ENCODE peak calls at places on chromosomes 7 and 10, in ten cellular contexts. One of them, this sample, is unnamed.

GRCh38 chr7:17054836-17055235 is 173.1 kb upstream of the AGR3 start:
- DNase-seq in GM12865: no peak
- DNase-seq in Calu3: no peak
- DNase-seq in CD4-positive, alpha-beta T cell: no peak
- DNase-seq in H1: no peak
- DNase-seq in choroid plexus epithelial cell: no peak
- DNase-seq in foreskin fibroblast: no peak
- DNase-seq in pancreas: no peak
- DNase-seq in tibial artery: no peak
- DNase-seq in body of pancreas: no peak
- DNase-seq in this sample: no peak

GRCh38 chr10:119858063-119858462 is 14.6 kb downstream of the MCMBP start:
- DNase-seq in GM12865: no peak
- DNase-seq in Calu3: no peak
- DNase-seq in CD4-positive, alpha-beta T cell: no peak
- DNase-seq in H1: no peak
- DNase-seq in choroid plexus epithelial cell: no peak
- DNase-seq in foreskin fibroblast: no peak
- DNase-seq in pancreas: no peak
- DNase-seq in tibial artery: no peak
- DNase-seq in body of pancreas: no peak
- DNase-seq in this sample: no peak

GRCh38 chr7:128882134-128882533 is 19.5 kb downstream of the ATP6V1F start:
- DNase-seq in GM12865: no peak
- DNase-seq in Calu3: no peak
- DNase-seq in CD4-positive, alpha-beta T cell: no peak
- DNase-seq in H1: no peak
- DNase-seq in choroid plexus epithelial cell: no peak
- DNase-seq in foreskin fibroblast: no peak
- DNase-seq in pancreas: no peak
- DNase-seq in tibial artery: no peak
- DNase-seq in body of pancreas: no peak
- DNase-seq in this sample: no peak

GRCh38 chr7:78198756-78199155 is 400.2 kb downstream of the PHTF2 start:
- DNase-seq in GM12865: no peak
- DNase-seq in Calu3: no peak
- DNase-seq in CD4-positive, alpha-beta T cell: no peak
- DNase-seq in H1: no peak
- DNase-seq in choroid plexus epithelial cell: no peak
- DNase-seq in foreskin fibroblast: peak; percentile 63
- DNase-seq in pancreas: no peak
- DNase-seq in tibial artery: no peak
- DNase-seq in body of pancreas: no peak
- DNase-seq in this sample: no peak

GRCh38 chr10:57395921-57396320 is 871.8 kb downstream of the IPMK start:
- DNase-seq in GM12865: no peak
- DNase-seq in Calu3: no peak
- DNase-seq in CD4-positive, alpha-beta T cell: no peak
- DNase-seq in H1: no peak
- DNase-seq in choroid plexus epithelial cell: no peak
- DNase-seq in foreskin fibroblast: no peak
- DNase-seq in pancreas: no peak
- DNase-seq in tibial artery: no peak
- DNase-seq in body of pancreas: no peak
- DNase-seq in this sample: no peak

GRCh38 chr10:43342279-43343125 is 28.9 kb upstream of the FXYD4 start:
- DNase-seq in GM12865: no peak
- DNase-seq in Calu3: no peak
- DNase-seq in CD4-positive, alpha-beta T cell: no peak
- DNase-seq in H1: no peak
- DNase-seq in choroid plexus epithelial cell: no peak
- DNase-seq in foreskin fibroblast: no peak
- DNase-seq in pancreas: no peak
- DNase-seq in tibial artery: no peak
- DNase-seq in body of pancreas: no peak
- DNase-seq in this sample: no peak

GRCh38 chr7:30755384-30756154 is 3.6 kb downstream of the INMT start:
- DNase-seq in GM12865: no peak
- DNase-seq in Calu3: no peak
- DNase-seq in CD4-positive, alpha-beta T cell: no peak
- DNase-seq in H1: no peak
- DNase-seq in choroid plexus epithelial cell: peak; percentile 57
- DNase-seq in foreskin fibroblast: no peak
- DNase-seq in pancreas: no peak
- DNase-seq in tibial artery: peak; percentile 80
- DNase-seq in body of pancreas: peak; percentile 63
- DNase-seq in this sample: no peak

GRCh38 chr7:102464577-102465280 is at the start of the genes ALKBH4 and LRWD1:
- DNase-seq in GM12865: peak; percentile 97
- DNase-seq in Calu3: peak; percentile 86
- DNase-seq in CD4-positive, alpha-beta T cell: peak; percentile 94
- DNase-seq in H1: peak; percentile 97
- DNase-seq in choroid plexus epithelial cell: peak; percentile 90
- DNase-seq in foreskin fibroblast: peak; percentile 91
- DNase-seq in pancreas: peak; percentile 91
- DNase-seq in tibial artery: peak; percentile 96
- DNase-seq in body of pancreas: peak; percentile 96
- DNase-seq in this sample: peak; percentile 93

GRCh38 chr10:29691564-29692064 is 56.8 kb upstream of the SVIL start:
- DNase-seq in GM12865: no peak
- DNase-seq in Calu3: no peak
- DNase-seq in CD4-positive, alpha-beta T cell: no peak
- DNase-seq in H1: no peak
- DNase-seq in choroid plexus epithelial cell: peak; percentile 62
- DNase-seq in foreskin fibroblast: peak; percentile 40
- DNase-seq in pancreas: no peak
- DNase-seq in tibial artery: no peak
- DNase-seq in body of pancreas: no peak
- DNase-seq in this sample: no peak

DNA sequence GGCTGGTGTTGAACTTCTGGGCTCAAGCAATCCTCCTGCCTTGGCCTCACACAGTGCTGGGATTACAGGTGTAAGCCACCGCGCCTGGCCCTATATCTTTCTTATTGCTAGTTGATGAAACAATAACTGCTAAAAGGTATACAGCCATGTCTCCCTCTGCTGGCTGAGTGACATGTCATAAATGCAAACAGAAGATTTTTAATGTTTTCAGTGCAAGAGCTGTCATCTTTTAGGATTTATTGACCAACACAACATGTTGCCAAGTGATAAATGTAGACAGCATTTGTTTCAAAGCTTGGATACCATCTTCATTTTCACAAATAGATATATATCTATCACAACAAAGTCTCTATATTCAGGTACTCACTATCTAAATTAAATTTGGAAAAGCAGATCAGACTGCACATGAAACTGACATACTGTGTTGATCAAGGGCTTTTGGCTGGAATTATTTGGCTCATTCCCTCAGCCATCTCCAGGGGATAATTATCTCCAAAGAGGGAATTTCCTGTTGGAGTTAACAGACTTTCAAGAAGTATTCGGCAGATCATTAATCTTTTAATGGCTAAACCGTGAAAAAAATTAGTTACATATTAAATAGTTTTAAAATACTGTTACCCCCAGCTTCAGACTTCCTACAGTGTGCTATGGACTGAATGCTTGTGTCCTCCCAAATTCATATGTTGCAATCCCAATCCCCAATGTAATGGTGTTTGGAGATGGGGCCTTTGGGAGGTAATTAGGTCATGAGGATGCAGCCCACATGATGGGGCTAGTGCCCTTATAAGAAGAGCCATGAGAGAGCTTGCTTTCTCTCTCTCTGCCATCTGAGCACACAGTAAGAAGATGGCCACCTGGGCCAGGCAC is 41.3 kb upstream of the SRPK2 start:
- DNase-seq in GM12865: peak; percentile 75
- DNase-seq in Calu3: peak; percentile 50
- DNase-seq in CD4-positive, alpha-beta T cell: peak; percentile 26
- DNase-seq in H1: no peak
- DNase-seq in choroid plexus epithelial cell: peak; percentile 73
- DNase-seq in foreskin fibroblast: peak; percentile 21
- DNase-seq in pancreas: peak; percentile 33
- DNase-seq in tibial artery: no peak
- DNase-seq in body of pancreas: peak; percentile 66
- DNase-seq in this sample: peak; percentile 23
- TF ChIP-seq CTCF in GM12865: peak; percentile 53
- TF ChIP-seq CTCF in Calu3: peak; percentile 43
- TF ChIP-seq CTCF in CD4-positive, alpha-beta T cell: peak; percentile 72
- TF ChIP-seq CTCF in H1: no peak
- TF ChIP-seq CTCF in choroid plexus epithelial cell: peak; percentile 68
- TF ChIP-seq CTCF in foreskin fibroblast: peak; percentile 18
- TF ChIP-seq CTCF in pancreas: peak; percentile 8
- TF ChIP-seq CTCF in tibial artery: peak; percentile 37
- TF ChIP-seq CTCF in body of pancreas: peak; percentile 52
- TF ChIP-seq CTCF in this sample: peak; percentile 28

DNA sequence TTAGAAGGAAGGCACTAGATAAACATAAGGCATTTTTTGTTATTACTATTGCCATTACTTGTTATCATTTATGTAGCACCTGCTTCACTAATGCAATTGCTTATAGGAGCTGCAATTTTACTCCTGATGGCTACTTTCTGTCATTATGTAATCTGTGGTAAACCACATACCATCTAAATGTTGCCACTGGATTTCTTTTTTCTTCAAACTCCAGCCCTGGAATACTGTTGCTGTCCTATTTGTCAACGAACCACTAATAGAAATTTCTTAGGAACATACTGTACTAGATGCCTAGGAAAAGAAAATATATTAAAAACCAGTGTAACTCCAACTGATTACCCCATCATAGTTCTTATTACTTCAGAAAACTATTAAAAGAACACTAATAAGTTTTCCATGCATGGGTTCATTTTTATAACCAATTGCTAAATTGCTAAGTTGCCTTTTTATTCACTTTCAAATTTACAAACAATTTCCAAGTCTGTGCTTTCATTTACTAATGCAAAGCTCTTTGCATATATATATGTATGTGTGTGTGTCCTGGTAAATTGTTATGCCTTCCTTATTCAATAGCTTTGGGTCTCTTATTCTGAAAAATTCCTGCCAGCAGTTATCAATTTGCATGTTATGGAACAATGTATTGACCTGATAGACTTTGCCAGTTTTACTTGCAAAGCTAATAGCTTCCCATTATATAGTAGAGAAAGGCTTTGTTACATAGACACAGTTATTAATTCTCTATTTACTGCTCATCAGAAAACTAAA is 287.4 kb downstream of the EXOC4 start:
- DNase-seq in GM12865: no peak
- DNase-seq in Calu3: no peak
- DNase-seq in CD4-positive, alpha-beta T cell: no peak
- DNase-seq in H1: no peak
- DNase-seq in choroid plexus epithelial cell: peak; percentile 39
- DNase-seq in foreskin fibroblast: no peak
- DNase-seq in pancreas: no peak
- DNase-seq in tibial artery: no peak
- DNase-seq in body of pancreas: no peak
- DNase-seq in this sample: no peak
- TF ChIP-seq CTCF in GM12865: no peak
- TF ChIP-seq CTCF in Calu3: no peak
- TF ChIP-seq CTCF in CD4-positive, alpha-beta T cell: no peak
- TF ChIP-seq CTCF in H1: no peak
- TF ChIP-seq CTCF in choroid plexus epithelial cell: no peak
- TF ChIP-seq CTCF in foreskin fibroblast: no peak
- TF ChIP-seq CTCF in pancreas: no peak
- TF ChIP-seq CTCF in tibial artery: no peak
- TF ChIP-seq CTCF in body of pancreas: no peak
- TF ChIP-seq CTCF in this sample: no peak

GRCh38 chr10:3166496-3167290 is 5.9 kb downstream of the PITRM1 start:
- DNase-seq in GM12865: no peak
- DNase-seq in Calu3: no peak
- DNase-seq in CD4-positive, alpha-beta T cell: no peak
- DNase-seq in H1: no peak
- DNase-seq in choroid plexus epithelial cell: no peak
- DNase-seq in foreskin fibroblast: no peak
- DNase-seq in pancreas: no peak
- DNase-seq in tibial artery: no peak
- DNase-seq in body of pancreas: no peak
- DNase-seq in this sample: no peak

GRCh38 chr10:3163879-3164278 is 8.7 kb downstream of the PITRM1 start:
- DNase-seq in GM12865: no peak
- DNase-seq in Calu3: no peak
- DNase-seq in CD4-positive, alpha-beta T cell: no peak
- DNase-seq in H1: no peak
- DNase-seq in choroid plexus epithelial cell: no peak
- DNase-seq in foreskin fibroblast: no peak
- DNase-seq in pancreas: no peak
- DNase-seq in tibial artery: no peak
- DNase-seq in body of pancreas: no peak
- DNase-seq in this sample: no peak

GRCh38 chr10:3159160-3159559 is 13.4 kb downstream of the PITRM1 start:
- DNase-seq in GM12865: no peak
- DNase-seq in Calu3: no peak
- DNase-seq in CD4-positive, alpha-beta T cell: no peak
- DNase-seq in H1: no peak
- DNase-seq in choroid plexus epithelial cell: no peak
- DNase-seq in foreskin fibroblast: no peak
- DNase-seq in pancreas: no peak
- DNase-seq in tibial artery: no peak
- DNase-seq in body of pancreas: no peak
- DNase-seq in this sample: no peak

GRCh38 chr10:3165196-3165595 is 7.4 kb downstream of the PITRM1 start:
- DNase-seq in GM12865: no peak
- DNase-seq in Calu3: no peak
- DNase-seq in CD4-positive, alpha-beta T cell: no peak
- DNase-seq in H1: no peak
- DNase-seq in choroid plexus epithelial cell: no peak
- DNase-seq in foreskin fibroblast: no peak
- DNase-seq in pancreas: no peak
- DNase-seq in tibial artery: no peak
- DNase-seq in body of pancreas: no peak
- DNase-seq in this sample: no peak

GRCh38 chr10:3162533-3162932 is 10.0 kb downstream of the PITRM1 start:
- DNase-seq in GM12865: no peak
- DNase-seq in Calu3: no peak
- DNase-seq in CD4-positive, alpha-beta T cell: no peak
- DNase-seq in H1: peak; percentile 65
- DNase-seq in choroid plexus epithelial cell: no peak
- DNase-seq in foreskin fibroblast: no peak
- DNase-seq in pancreas: no peak
- DNase-seq in tibial artery: no peak
- DNase-seq in body of pancreas: no peak
- DNase-seq in this sample: no peak
- TF ChIP-seq CTCF in GM12865: no peak
- TF ChIP-seq CTCF in Calu3: peak; percentile 31
- TF ChIP-seq CTCF in CD4-positive, alpha-beta T cell: no peak
- TF ChIP-seq CTCF in H1: peak; percentile 70
- TF ChIP-seq CTCF in choroid plexus epithelial cell: peak; percentile 38
- TF ChIP-seq CTCF in foreskin fibroblast: no peak
- TF ChIP-seq CTCF in pancreas: no peak
- TF ChIP-seq CTCF in tibial artery: no peak
- TF ChIP-seq CTCF in body of pancreas: no peak
- TF ChIP-seq CTCF in this sample: peak; percentile 40

DNA sequence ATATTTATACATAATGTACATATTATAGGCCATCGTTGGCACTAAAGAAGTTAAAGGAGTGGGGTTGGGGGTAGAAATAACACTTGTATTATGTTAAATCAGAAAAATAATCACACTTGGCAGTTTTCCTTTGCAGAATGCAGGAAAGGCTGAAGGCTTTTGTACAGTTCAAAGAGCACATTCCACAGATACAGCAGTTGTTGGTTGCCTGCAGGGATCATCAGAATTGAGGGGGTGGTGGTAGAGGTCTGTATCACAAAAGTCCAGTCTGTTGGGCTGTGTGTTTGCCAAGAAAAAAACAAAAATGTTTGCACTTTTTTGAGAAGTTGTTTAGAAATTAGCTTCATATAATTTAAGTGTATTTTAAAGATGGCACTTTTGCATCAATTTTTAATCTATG is 231.8 kb upstream of the FOXP2 start:
- DNase-seq in GM12865: no peak
- DNase-seq in Calu3: no peak
- DNase-seq in CD4-positive, alpha-beta T cell: no peak
- DNase-seq in H1: no peak
- DNase-seq in choroid plexus epithelial cell: peak; percentile 58
- DNase-seq in foreskin fibroblast: no peak
- DNase-seq in pancreas: no peak
- DNase-seq in tibial artery: no peak
- DNase-seq in body of pancreas: no peak
- DNase-seq in this sample: no peak
- TF ChIP-seq CTCF in GM12865: no peak
- TF ChIP-seq CTCF in Calu3: no peak
- TF ChIP-seq CTCF in CD4-positive, alpha-beta T cell: no peak
- TF ChIP-seq CTCF in H1: no peak
- TF ChIP-seq CTCF in choroid plexus epithelial cell: no peak
- TF ChIP-seq CTCF in foreskin fibroblast: no peak
- TF ChIP-seq CTCF in pancreas: no peak
- TF ChIP-seq CTCF in tibial artery: no peak
- TF ChIP-seq CTCF in body of pancreas: no peak
- TF ChIP-seq CTCF in this sample: no peak